ENCODE peak calls at places on chromosome X, in seven cellular contexts. One of them, this sample, is unnamed.

GRCh38 chrX:128518508-128518907 is 466.3 kb upstream of the ACTRT1 start:
- DNase-seq in A549: no peak
- DNase-seq in mammary epithelial cell: peak
- DNase-seq in PC-3: peak
- DNase-seq in GM23338: peak
- DNase-seq in GM23248: peak
- DNase-seq in K562: no peak
- DNase-seq in this sample: peak

GRCh38 chrX:31546130-31546529 is 474.3 kb upstream of the FTHL17 start:
- DNase-seq in PC-3: no peak
- DNase-seq in mammary epithelial cell: peak
- DNase-seq in A549: no peak
- DNase-seq in GM23338: no peak
- DNase-seq in GM23248: peak
- DNase-seq in K562: peak
- DNase-seq in this sample: no peak

GRCh38 chrX:109384569-109385174 is 97.2 kb downstream of the GUCY2F start:
- DNase-seq in GM23338: peak
- DNase-seq in PC-3: peak
- DNase-seq in mammary epithelial cell: no peak
- DNase-seq in A549: no peak
- DNase-seq in GM23248: peak
- DNase-seq in K562: peak
- DNase-seq in this sample: peak

GRCh38 chrX:2342281-2342688 is 158.5 kb downstream of the DHRSX start:
- DNase-seq in mammary epithelial cell: peak
- DNase-seq in GM23338: no peak
- DNase-seq in GM23248: no peak
- DNase-seq in K562: no peak
- DNase-seq in PC-3: no peak
- DNase-seq in A549: no peak
- DNase-seq in this sample: no peak

GRCh38 chrX:73855546-73855945 is 292.5 kb downstream of the CHIC1 start:
- DNase-seq in A549: peak
- DNase-seq in mammary epithelial cell: peak
- DNase-seq in K562: peak
- DNase-seq in GM23248: peak
- DNase-seq in PC-3: peak
- DNase-seq in GM23338: peak
- DNase-seq in this sample: peak

GRCh38 chrX:144896323-144896722 is 351.0 kb upstream of the SPANXN1 start:
- DNase-seq in mammary epithelial cell: peak
- DNase-seq in GM23338: no peak
- DNase-seq in GM23248: peak
- DNase-seq in PC-3: peak
- DNase-seq in K562: no peak
- DNase-seq in A549: no peak
- DNase-seq in this sample: peak

GRCh38 chrX:10576777-10577444 is 43.5 kb downstream of the MID1 start:
- DNase-seq in A549: no peak
- DNase-seq in GM23338: no peak
- DNase-seq in mammary epithelial cell: no peak
- DNase-seq in GM23248: no peak
- DNase-seq in PC-3: no peak
- DNase-seq in K562: no peak
- DNase-seq in this sample: no peak

GRCh38 chrX:129626026-129626425 is 28.7 kb downstream of the APLN start:
- DNase-seq in K562: no peak
- DNase-seq in mammary epithelial cell: no peak
- DNase-seq in A549: no peak
- DNase-seq in GM23248: no peak
- DNase-seq in GM23338: no peak
- DNase-seq in PC-3: peak
- DNase-seq in this sample: no peak

GRCh38 chrX:56026816-56027215 is 205.3 kb upstream of the KLF8 start:
- DNase-seq in GM23248: no peak
- DNase-seq in A549: no peak
- DNase-seq in mammary epithelial cell: no peak
- DNase-seq in GM23338: no peak
- DNase-seq in PC-3: no peak
- DNase-seq in K562: no peak
- DNase-seq in this sample: no peak

GRCh38 chrX:136754641-136755040 is 26.1 kb downstream of the ARHGEF6 start:
- DNase-seq in GM23338: no peak
- DNase-seq in K562: no peak
- DNase-seq in mammary epithelial cell: no peak
- DNase-seq in GM23248: no peak
- DNase-seq in A549: no peak
- DNase-seq in PC-3: no peak
- DNase-seq in this sample: no peak

GRCh38 chrX:86946569-86946968 is 571.0 kb upstream of the KLHL4 start:
- DNase-seq in GM23248: peak
- DNase-seq in K562: peak
- DNase-seq in GM23338: peak
- DNase-seq in mammary epithelial cell: peak
- DNase-seq in PC-3: peak
- DNase-seq in A549: peak
- DNase-seq in this sample: peak

GRCh38 chrX:39307488-39307887 is 506.2 kb downstream of the MID1IP1 start:
- DNase-seq in GM23338: no peak
- DNase-seq in PC-3: no peak
- DNase-seq in A549: no peak
- DNase-seq in K562: no peak
- DNase-seq in GM23248: no peak
- DNase-seq in mammary epithelial cell: no peak
- DNase-seq in this sample: no peak

GRCh38 chrX:9677098-9677739 is 88.4 kb downstream of the GPR143 start:
- DNase-seq in mammary epithelial cell: no peak
- DNase-seq in A549: no peak
- DNase-seq in GM23338: no peak
- DNase-seq in K562: no peak
- DNase-seq in PC-3: peak
- DNase-seq in GM23248: peak
- DNase-seq in this sample: no peak

GRCh38 chrX:108131471-108131870 is 39.9 kb downstream of the ATG4A start:
- DNase-seq in GM23248: peak
- DNase-seq in A549: peak
- DNase-seq in PC-3: peak
- DNase-seq in mammary epithelial cell: no peak
- DNase-seq in K562: peak
- DNase-seq in GM23338: no peak
- DNase-seq in this sample: no peak

GRCh38 chrX:38805294-38806053 is 4.2 kb downstream of the MID1IP1 start:
- DNase-seq in K562: peak
- DNase-seq in PC-3: peak
- DNase-seq in A549: peak
- DNase-seq in GM23248: peak
- DNase-seq in mammary epithelial cell: peak
- DNase-seq in GM23338: peak
- DNase-seq in this sample: peak

GRCh38 chrX:115147220-115147619 is 42.0 kb upstream of the RBMXL3 start:
- DNase-seq in PC-3: peak
- DNase-seq in mammary epithelial cell: peak
- DNase-seq in A549: peak
- DNase-seq in GM23248: peak
- DNase-seq in K562: peak
- DNase-seq in GM23338: peak
- DNase-seq in this sample: no peak

GRCh38 chrX:41684138-41684537 is 4.6 kb upstream of the GPR34 start:
- DNase-seq in A549: no peak
- DNase-seq in GM23248: no peak
- DNase-seq in K562: no peak
- DNase-seq in mammary epithelial cell: no peak
- DNase-seq in GM23338: no peak
- DNase-seq in PC-3: peak
- DNase-seq in this sample: no peak

GRCh38 chrX:29295987-29296680 is 708.9 kb downstream of the IL1RAPL1 start:
- DNase-seq in GM23248: peak
- DNase-seq in A549: no peak
- DNase-seq in K562: no peak
- DNase-seq in mammary epithelial cell: peak
- DNase-seq in GM23338: no peak
- DNase-seq in PC-3: peak
- DNase-seq in this sample: no peak

GRCh38 chrX:21683910-21684309 is 25.8 kb upstream of the KLHL34 start:
- DNase-seq in GM23248: peak
- DNase-seq in PC-3: no peak
- DNase-seq in GM23338: no peak
- DNase-seq in K562: no peak
- DNase-seq in mammary epithelial cell: no peak
- DNase-seq in A549: no peak
- DNase-seq in this sample: no peak

GRCh38 chrX:7147431-7147977 is at the start of gene STS:
- DNase-seq in mammary epithelial cell: peak
- DNase-seq in K562: no peak
- DNase-seq in PC-3: no peak
- DNase-seq in GM23248: no peak
- DNase-seq in GM23338: peak
- DNase-seq in A549: no peak
- DNase-seq in this sample: peak

GRCh38 chrX:23127586-23127985 is 127.8 kb downstream of the DDX53 start:
- DNase-seq in K562: no peak
- DNase-seq in A549: no peak
- DNase-seq in PC-3: no peak
- DNase-seq in GM23248: no peak
- DNase-seq in mammary epithelial cell: no peak
- DNase-seq in GM23338: no peak
- DNase-seq in this sample: no peak

GRCh38 chrX:36787787-36788186 is 220.4 kb upstream of the FAM47C start:
- DNase-seq in mammary epithelial cell: no peak
- DNase-seq in GM23338: no peak
- DNase-seq in GM23248: no peak
- DNase-seq in PC-3: no peak
- DNase-seq in K562: no peak
- DNase-seq in A549: no peak
- DNase-seq in this sample: no peak

GRCh38 chrX:46803140-46803539 is 33.7 kb upstream of the RP2 start:
- DNase-seq in mammary epithelial cell: no peak
- DNase-seq in PC-3: peak
- DNase-seq in A549: no peak
- DNase-seq in GM23248: peak
- DNase-seq in GM23338: peak
- DNase-seq in K562: no peak
- DNase-seq in this sample: no peak

DNA sequence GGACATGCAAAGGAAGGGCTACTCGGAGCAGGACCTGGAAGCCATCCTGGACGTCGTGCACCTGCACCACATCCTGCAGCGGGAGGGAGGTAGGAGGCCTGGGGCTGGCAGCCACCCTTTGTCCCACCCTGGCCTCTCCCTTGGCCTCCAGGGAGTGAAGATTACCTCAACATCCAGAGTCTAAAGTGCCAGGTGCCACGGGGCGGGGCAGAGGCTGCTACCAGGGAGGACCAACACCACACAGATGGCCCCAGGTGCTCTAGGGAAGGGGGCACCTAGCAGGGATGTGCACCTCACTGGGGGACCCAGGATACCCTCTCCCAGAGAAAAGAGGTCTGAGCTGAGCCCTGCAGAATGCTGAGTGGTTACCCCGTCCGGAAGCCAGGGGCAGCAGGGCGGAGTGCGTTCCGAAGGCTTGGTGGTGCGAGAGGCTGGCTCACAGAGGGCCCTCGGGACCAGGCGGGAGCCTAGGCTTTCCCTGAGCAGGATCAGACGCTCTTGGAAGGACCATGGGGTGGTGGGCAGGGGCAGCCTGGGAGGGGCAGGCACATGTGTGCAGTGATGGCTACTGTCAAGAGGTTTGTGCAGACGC is 16.1 kb downstream of the ABCD1 start:
- DNase-seq in mammary epithelial cell: no peak
- DNase-seq in A549: no peak
- DNase-seq in K562: no peak
- DNase-seq in GM23338: no peak
- DNase-seq in GM23248: no peak
- DNase-seq in PC-3: no peak
- DNase-seq in this sample: no peak
- H3K4me2 ChIP-seq in mammary epithelial cell: no peak
- H3K4me2 ChIP-seq in A549: no peak
- H3K4me2 ChIP-seq in K562: no peak
- H3K4me2 ChIP-seq in GM23338: no peak
- H3K4me2 ChIP-seq in GM23248: no peak
- H3K4me2 ChIP-seq in PC-3: no peak
- H3K4me2 ChIP-seq in this sample: no peak

GRCh38 chrX:43644124-43644701 is 11.9 kb upstream of the MAOA start:
- DNase-seq in mammary epithelial cell: peak
- DNase-seq in A549: peak
- DNase-seq in PC-3: peak
- DNase-seq in GM23338: no peak
- DNase-seq in K562: no peak
- DNase-seq in GM23248: peak
- DNase-seq in this sample: peak
- H3K4me2 ChIP-seq in mammary epithelial cell: peak
- H3K4me2 ChIP-seq in A549: peak
- H3K4me2 ChIP-seq in PC-3: peak
- H3K4me2 ChIP-seq in GM23338: no peak
- H3K4me2 ChIP-seq in K562: no peak
- H3K4me2 ChIP-seq in GM23248: no peak
- H3K4me2 ChIP-seq in this sample: no peak

DNA sequence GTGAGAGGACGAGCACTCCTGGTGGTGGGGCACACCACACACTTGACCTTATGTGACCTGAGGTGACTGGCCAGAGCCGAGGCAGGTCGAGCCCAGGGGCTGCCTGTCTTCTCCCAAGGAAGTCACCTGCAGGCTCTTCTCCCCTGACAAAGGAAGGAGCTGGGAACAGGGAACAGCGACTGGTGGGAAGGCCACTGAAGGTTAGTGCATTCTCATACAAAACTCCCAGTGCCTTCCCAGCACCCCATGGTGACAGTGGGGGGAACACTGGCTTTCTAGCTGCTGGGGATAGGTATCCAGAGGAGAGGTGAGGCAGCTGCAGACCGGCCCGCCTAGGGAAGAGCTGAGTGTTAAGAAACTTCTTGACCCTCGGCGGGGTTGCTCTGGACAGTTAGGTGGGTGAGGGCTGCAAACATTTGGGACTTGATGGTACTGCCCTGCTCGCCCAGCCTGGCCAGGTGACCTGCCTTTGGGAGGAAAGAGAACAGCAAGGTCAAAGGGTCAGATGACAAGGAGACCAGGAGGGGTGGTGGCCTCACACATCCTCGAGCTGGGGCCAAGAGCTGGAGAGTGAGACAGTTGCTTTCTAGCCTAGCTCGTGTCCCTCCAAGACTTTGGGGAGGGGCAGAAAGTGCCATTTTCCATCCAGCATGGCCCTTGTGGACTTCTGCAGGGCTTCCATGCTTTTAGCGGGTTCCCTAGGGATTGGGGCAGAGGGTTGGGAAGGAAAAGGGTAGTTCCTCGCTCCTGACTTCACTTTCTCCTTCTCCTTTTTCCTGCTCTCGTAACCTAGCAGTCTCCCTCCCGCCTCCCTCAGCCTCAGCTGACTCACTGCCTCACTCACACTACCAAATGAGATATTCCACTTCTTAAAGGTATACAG is 2.7 kb downstream of the NALF2 start:
- DNase-seq in GM23338: no peak
- DNase-seq in K562: no peak
- DNase-seq in A549: no peak
- DNase-seq in PC-3: no peak
- DNase-seq in mammary epithelial cell: no peak
- DNase-seq in GM23248: peak
- DNase-seq in this sample: no peak
- H3K4me2 ChIP-seq in GM23338: peak
- H3K4me2 ChIP-seq in K562: no peak
- H3K4me2 ChIP-seq in A549: no peak
- H3K4me2 ChIP-seq in PC-3: no peak
- H3K4me2 ChIP-seq in mammary epithelial cell: no peak
- H3K4me2 ChIP-seq in GM23248: no peak
- H3K4me2 ChIP-seq in this sample: no peak

GRCh38 chrX:19513383-19513782 is 1.9 kb downstream of the MAP3K15 start:
- DNase-seq in GM23248: no peak
- DNase-seq in GM23338: peak
- DNase-seq in A549: peak
- DNase-seq in PC-3: peak
- DNase-seq in K562: no peak
- DNase-seq in mammary epithelial cell: no peak
- DNase-seq in this sample: no peak
- H3K4me2 ChIP-seq in GM23248: no peak
- H3K4me2 ChIP-seq in GM23338: no peak
- H3K4me2 ChIP-seq in A549: peak
- H3K4me2 ChIP-seq in PC-3: peak
- H3K4me2 ChIP-seq in K562: no peak
- H3K4me2 ChIP-seq in mammary epithelial cell: no peak
- H3K4me2 ChIP-seq in this sample: peak

This sample was measured in hepatocyte.